ENCODE peak calls at places on chromosomes 6 and 20, in ten cellular contexts. U, D, F, N, O, I, V, B, W and M are unnamed samples.

GRCh38 chr20:51542033-51542893 is at the start of gene NFATC2:
- DNase-seq in D (no peak), V (peak), U (no peak), N (no peak), I (peak), O (no peak), W (no peak), B (peak), F (no peak), M (peak)

GRCh38 chr6:167094820-167095637 is 27.9 kb upstream of the CCR6 start:
- DNase-seq in F (no peak), D (no peak), B (no peak), O (no peak), N (no peak), V (no peak), U (no peak), I (no peak), W (no peak), M (no peak)

GRCh38 chr6:44012078-44012493 is 115.2 kb downstream of the MRPL14 start:
- DNase-seq in O (no peak), W (peak), U (no peak), I (no peak), N (no peak), B (peak), V (peak), F (peak), D (no peak), M (no peak)

GRCh38 chr6:118697554-118697953 is 46.2 kb upstream of the CEP85L start:
- DNase-seq in I (no peak), V (no peak), O (no peak), D (no peak), B (no peak), F (no peak), W (no peak), U (no peak), N (no peak), M (no peak)

GRCh38 chr6:45626087-45626891 is 248.6 kb upstream of the SUPT3H start:
- DNase-seq in V (no peak), F (peak), W (peak), D (no peak), I (no peak), U (no peak), B (no peak), N (no peak), O (no peak), M (no peak)

GRCh38 chr20:51560550-51561307 is 18.2 kb upstream of the NFATC2 start:
- DNase-seq in V (no peak), N (no peak), U (no peak), W (no peak), B (no peak), D (no peak), O (no peak), F (no peak), I (no peak), M (no peak)

GRCh38 chr6:154602708-154603107 is 92.2 kb upstream of the CNKSR3 start:
- DNase-seq in V (no peak), U (no peak), N (no peak), B (no peak), F (no peak), W (no peak), I (no peak), O (no peak), D (no peak), M (no peak)

GRCh38 chr6:64712606-64713005 is 994.4 kb downstream of the EYS start:
- DNase-seq in B (no peak), W (no peak), U (no peak), O (no peak), N (no peak), D (no peak), V (no peak), I (no peak), F (no peak), M (no peak)

GRCh38 chr20:45301824-45302251 is 4.8 kb upstream of the RBPJL start:
- DNase-seq in N (no peak), O (no peak), V (no peak), D (no peak), U (no peak), I (no peak), F (no peak), B (no peak), W (no peak), M (no peak)

GRCh38 chr6:108661430-108661829 is 100.7 kb downstream of the FOXO3 start:
- DNase-seq in B (no peak), V (no peak), D (no peak), U (no peak), O (no peak), F (peak), W (no peak), N (no peak), I (no peak), M (no peak)

GRCh38 chr6:140554421-140554820 is 1180.0 kb upstream of the CITED2 start:
- DNase-seq in D (no peak), V (no peak), I (no peak), F (no peak), B (no peak), W (no peak), U (no peak), O (no peak), N (no peak), M (no peak)

DNA sequence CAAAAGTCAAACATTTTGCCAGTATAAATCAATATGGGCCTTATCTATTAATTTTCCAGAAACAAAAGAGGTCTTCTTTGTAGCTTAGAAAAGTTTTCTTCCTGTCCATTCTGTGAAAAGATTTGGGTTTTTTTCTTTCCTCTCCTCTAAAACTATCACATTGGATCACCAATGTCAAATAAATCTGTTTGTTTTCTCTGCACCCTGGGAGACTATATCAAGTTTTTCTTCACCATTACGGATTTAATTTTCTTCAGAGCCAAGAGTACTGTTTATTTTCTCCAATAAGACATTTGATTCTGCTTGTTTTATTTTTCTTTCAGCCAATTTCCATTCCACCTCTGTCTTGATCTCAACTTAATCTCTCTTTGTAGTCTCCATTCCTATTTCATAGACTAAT is 1.9 kb upstream of the LZTS3 start:
- DNase-seq in V (no peak), U (no peak), F (no peak), W (no peak), B (no peak), D (no peak), I (no peak), O (no peak), N (no peak), M (no peak)
- H3K4me3 ChIP-seq in V (no peak), U (peak), F (no peak), W (no peak), B (no peak), D (no peak), I (no peak), O (peak), N (no peak), M (no peak)

DNA sequence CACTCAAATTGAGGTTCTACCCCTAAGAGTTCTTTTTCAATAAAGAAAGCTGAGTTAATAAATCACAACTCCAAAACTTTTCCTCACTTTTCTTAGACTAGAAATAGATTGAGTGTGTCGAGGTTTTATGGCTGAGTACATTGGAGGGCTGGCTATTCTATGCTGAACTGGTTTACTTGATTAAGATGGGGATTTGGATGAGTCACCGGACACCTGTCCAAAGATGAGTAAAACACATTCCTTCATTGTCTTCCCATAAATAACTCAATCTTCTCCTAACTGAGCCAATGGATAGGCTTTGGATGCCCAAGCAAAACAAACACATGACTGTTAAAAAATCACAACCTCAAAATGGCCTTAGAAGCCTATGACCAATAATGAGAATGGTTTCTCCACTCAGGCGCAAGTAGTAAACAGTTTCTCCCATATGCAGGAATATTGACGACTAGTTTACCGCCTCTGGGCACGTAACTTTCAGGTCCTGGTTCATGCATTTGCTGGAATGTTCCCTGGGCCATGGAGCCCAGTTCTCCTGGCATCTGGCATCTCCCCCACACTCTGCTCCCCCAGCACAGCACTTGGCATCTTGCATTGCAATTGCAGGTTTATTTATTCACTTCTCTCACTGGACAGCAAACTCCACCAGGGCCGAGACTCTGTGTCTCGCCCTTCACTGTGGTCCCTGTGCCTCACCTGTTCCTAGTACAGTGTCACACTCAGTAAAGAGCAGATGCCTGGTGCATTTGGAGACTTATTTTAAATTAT is 43.9 kb downstream of the BCAS1 start:
- DNase-seq in F (no peak), N (no peak), O (no peak), U (no peak), D (no peak), V (no peak), W (no peak), B (no peak), I (no peak), M (no peak)
- H3K27ac ChIP-seq in F (no peak), N (no peak), O (no peak), U (no peak), D (no peak), V (no peak), W (no peak), B (no peak), I (no peak), M (no peak)

GRCh38 chr6:149185799-149186357 is 131.6 kb upstream of the TAB2 start:
- DNase-seq in D (no peak), W (no peak), N (no peak), O (no peak), V (no peak), U (peak), F (no peak), I (no peak), B (no peak), M (no peak)

GRCh38 chr6:149186873-149187272 is 130.6 kb upstream of the TAB2 start:
- DNase-seq in O (no peak), W (no peak), U (no peak), D (no peak), F (no peak), N (no peak), B (no peak), V (no peak), I (no peak), M (no peak)

GRCh38 chr6:149194815-149195558 is 122.5 kb upstream of the TAB2 start:
- DNase-seq in B (no peak), N (no peak), F (no peak), V (no peak), I (no peak), W (no peak), O (no peak), U (peak), D (no peak), M (no peak)

GRCh38 chr6:149196091-149196490 is 121.4 kb upstream of the TAB2 start:
- DNase-seq in O (no peak), V (no peak), N (no peak), F (no peak), I (no peak), B (no peak), U (peak), D (no peak), W (no peak), M (no peak)

GRCh38 chr6:149190228-149190831 is 127.2 kb upstream of the TAB2 start:
- DNase-seq in N (peak), O (no peak), U (peak), V (peak), B (peak), F (peak), W (no peak), I (no peak), D (no peak), M (peak)
- TF ChIP-seq CTCF in N (peak), O (no peak), U (no peak), V (peak), B (no peak), F (peak), W (no peak), I (no peak), D (peak), M (peak)

DNA sequence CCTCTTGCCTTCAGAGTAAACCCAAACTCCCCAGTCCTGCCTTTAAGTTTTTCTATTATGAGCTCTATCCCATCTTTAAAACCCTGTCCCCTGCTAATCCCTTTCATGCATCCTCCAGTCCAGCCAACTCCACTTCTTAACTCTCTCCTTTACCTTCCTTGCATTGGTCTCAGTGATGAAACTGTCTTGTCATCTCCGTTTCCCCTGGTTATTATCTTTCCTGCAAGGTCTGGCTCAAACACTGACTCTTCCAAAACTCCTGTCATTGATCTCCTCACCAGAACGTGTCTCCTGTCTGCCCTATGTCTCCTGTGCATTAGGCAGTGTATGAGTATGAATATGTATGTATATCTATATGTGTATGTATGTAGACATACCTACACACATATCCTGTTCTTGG is 11.8 kb upstream of the FNDC1 start:
- DNase-seq in W (no peak), D (no peak), F (no peak), V (no peak), N (no peak), O (no peak), I (no peak), U (no peak), B (no peak), M (no peak)
- H3K4me3 ChIP-seq in W (no peak), D (no peak), F (no peak), V (no peak), N (no peak), O (no peak), I (no peak), U (no peak), B (no peak), M (no peak)

GRCh38 chr20:41268917-41269652 is 48.4 kb downstream of the ZHX3 start:
- DNase-seq in D (no peak), N (no peak), B (no peak), O (no peak), V (no peak), W (no peak), F (no peak), I (no peak), U (no peak), M (no peak)
- H3K27ac ChIP-seq in D (no peak), N (no peak), B (no peak), O (no peak), V (no peak), W (no peak), F (no peak), I (no peak), U (peak), M (no peak)

GRCh38 chr20:54680439-54680838 is 205.0 kb downstream of the DOK5 start:
- DNase-seq in V (no peak), N (no peak), U (peak), D (no peak), I (no peak), O (no peak), W (no peak), F (no peak), B (no peak), M (no peak)

GRCh38 chr20:54681869-54682268 is 206.5 kb downstream of the DOK5 start:
- DNase-seq in F (no peak), B (no peak), D (no peak), V (no peak), N (no peak), W (no peak), O (no peak), U (no peak), I (no peak), M (no peak)

GRCh38 chr20:54680872-54681297 is 205.5 kb downstream of the DOK5 start:
- DNase-seq in B (no peak), D (peak), U (peak), N (peak), W (no peak), O (no peak), V (peak), I (peak), F (peak), M (peak)
- TF ChIP-seq CTCF in B (peak), D (peak), U (peak), N (peak), W (peak), O (peak), V (peak), I (no peak), F (peak), M (peak)

GRCh38 chr6:170439366-170440351 is 113.4 kb downstream of the PSMB1 start:
- DNase-seq in D (no peak), B (peak), I (no peak), F (peak), V (no peak), N (no peak), W (no peak), U (no peak), O (no peak), M (no peak)

GRCh38 chr6:170440437-170440836 is 112.7 kb downstream of the PSMB1 start:
- DNase-seq in B (peak), W (no peak), F (no peak), V (no peak), N (no peak), O (no peak), U (no peak), I (peak), D (no peak), M (no peak)

GRCh38 chr6:170437719-170438401 is 115.2 kb downstream of the PSMB1 start:
- DNase-seq in B (peak), F (no peak), I (no peak), D (no peak), O (no peak), V (no peak), W (no peak), U (no peak), N (no peak), M (no peak)

GRCh38 chr6:170438861-170439260 is 114.2 kb downstream of the PSMB1 start:
- DNase-seq in N (no peak), U (no peak), O (no peak), D (no peak), V (no peak), F (no peak), W (no peak), B (no peak), I (no peak), M (no peak)

GRCh38 chr6:170438402-170438753 is 114.7 kb downstream of the PSMB1 start:
- DNase-seq in V (peak), U (peak), I (peak), W (peak), N (no peak), B (peak), D (peak), O (no peak), F (peak), M (peak)
- H3K4me3 ChIP-seq in V (no peak), U (peak), I (peak), W (peak), N (no peak), B (peak), D (no peak), O (peak), F (no peak), M (no peak)

GRCh38 chr6:51660767-51661166 is 426.6 kb downstream of the PKHD1 start:
- DNase-seq in N (no peak), W (no peak), B (no peak), O (no peak), I (no peak), D (no peak), U (no peak), V (no peak), F (no peak), M (no peak)

DNA sequence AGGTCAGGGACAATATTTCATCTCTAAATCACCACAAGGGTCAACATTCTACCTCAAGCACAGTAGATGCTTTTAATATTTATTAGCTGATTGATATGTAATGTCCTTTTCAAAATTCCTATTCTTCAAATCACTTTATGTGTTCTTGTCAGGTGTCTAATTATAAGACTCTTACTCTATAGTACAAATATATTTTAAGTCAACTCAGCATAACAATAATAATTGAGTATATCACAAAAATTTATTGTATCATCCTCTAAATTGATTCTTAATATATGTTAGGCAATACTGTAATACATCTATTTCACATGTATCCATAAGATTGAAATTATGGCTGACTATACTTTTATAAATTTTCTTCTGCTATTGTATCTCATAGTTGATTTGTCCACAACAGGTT is 423.9 kb downstream of the PKHD1 start:
- DNase-seq in W (no peak), U (no peak), V (no peak), N (no peak), F (no peak), D (no peak), B (no peak), O (no peak), I (no peak), M (no peak)
- H3K27ac ChIP-seq in W (no peak), U (no peak), V (no peak), N (no peak), F (no peak), D (no peak), B (no peak), O (no peak), I (no peak), M (no peak)

GRCh38 chr6:133991096-133991593 is 38.1 kb downstream of the TBPL1 start:
- DNase-seq in F (peak), B (no peak), O (no peak), D (no peak), V (no peak), W (peak), N (no peak), I (no peak), U (no peak), M (no peak)
- TF ChIP-seq CTCF in F (no peak), B (no peak), O (no peak), D (no peak), V (no peak), W (no peak), N (no peak), I (no peak), U (no peak), M (no peak)